ENCODE peak calls at places on chromosome 7, in seven cellular contexts. One of them, this sample, is unnamed.

GRCh38 chr7:138941545-138941944 is 39.6 kb downstream of the KIAA1549 start:
- DNase-seq in endothelial cell of umbilical vein: no peak
- DNase-seq in uterus: no peak
- DNase-seq in hepatocyte: no peak
- DNase-seq in BJ: no peak
- DNase-seq in lower leg skin: no peak
- DNase-seq in brain microvascular endothelial cell: no peak
- DNase-seq in this sample: no peak

GRCh38 chr7:30937426-30937825 is 25.8 kb downstream of the AQP1 start:
- DNase-seq in endothelial cell of umbilical vein: no peak
- DNase-seq in uterus: no peak
- DNase-seq in hepatocyte: no peak
- DNase-seq in BJ: no peak
- DNase-seq in lower leg skin: no peak
- DNase-seq in brain microvascular endothelial cell: no peak
- DNase-seq in this sample: no peak

GRCh38 chr7:139488810-139489209 is 5.3 kb upstream of the KLRG2 start:
- DNase-seq in endothelial cell of umbilical vein: no peak
- DNase-seq in uterus: no peak
- DNase-seq in hepatocyte: no peak
- DNase-seq in BJ: no peak
- DNase-seq in lower leg skin: no peak
- DNase-seq in brain microvascular endothelial cell: no peak
- DNase-seq in this sample: no peak

GRCh38 chr7:103658055-103659010 is 212.3 kb upstream of the SLC26A5 start:
- DNase-seq in endothelial cell of umbilical vein: no peak
- DNase-seq in uterus: no peak
- DNase-seq in hepatocyte: no peak
- DNase-seq in BJ: no peak
- DNase-seq in lower leg skin: no peak
- DNase-seq in brain microvascular endothelial cell: peak
- DNase-seq in this sample: no peak

GRCh38 chr7:774161-775109 is 47.4 kb upstream of the PRKAR1B start:
- DNase-seq in endothelial cell of umbilical vein: peak
- DNase-seq in uterus: peak
- DNase-seq in hepatocyte: peak
- DNase-seq in BJ: no peak
- DNase-seq in lower leg skin: no peak
- DNase-seq in brain microvascular endothelial cell: peak
- DNase-seq in this sample: no peak

GRCh38 chr7:159015081-159015893 is 129.4 kb downstream of the VIPR2 start:
- DNase-seq in endothelial cell of umbilical vein: no peak
- DNase-seq in uterus: peak
- DNase-seq in hepatocyte: peak
- DNase-seq in BJ: no peak
- DNase-seq in lower leg skin: no peak
- DNase-seq in brain microvascular endothelial cell: peak
- DNase-seq in this sample: peak

GRCh38 chr7:103851357-103851756 is 138.1 kb downstream of the RELN start:
- DNase-seq in endothelial cell of umbilical vein: peak
- DNase-seq in uterus: no peak
- DNase-seq in hepatocyte: peak
- DNase-seq in BJ: no peak
- DNase-seq in lower leg skin: no peak
- DNase-seq in brain microvascular endothelial cell: peak
- DNase-seq in this sample: no peak

GRCh38 chr7:78020131-78020873 is 221.7 kb downstream of the PHTF2 start:
- DNase-seq in endothelial cell of umbilical vein: peak
- DNase-seq in uterus: peak
- DNase-seq in hepatocyte: peak
- DNase-seq in BJ: peak
- DNase-seq in lower leg skin: no peak
- DNase-seq in brain microvascular endothelial cell: peak
- DNase-seq in this sample: no peak

GRCh38 chr7:152887191-152887590 is 127.6 kb downstream of the ACTR3B start:
- DNase-seq in endothelial cell of umbilical vein: no peak
- DNase-seq in uterus: no peak
- DNase-seq in hepatocyte: no peak
- DNase-seq in BJ: no peak
- DNase-seq in lower leg skin: peak
- DNase-seq in brain microvascular endothelial cell: no peak
- DNase-seq in this sample: peak

GRCh38 chr7:137816696-137817320 is 30.0 kb downstream of the DGKI start:
- DNase-seq in endothelial cell of umbilical vein: no peak
- DNase-seq in uterus: no peak
- DNase-seq in hepatocyte: no peak
- DNase-seq in BJ: no peak
- DNase-seq in lower leg skin: no peak
- DNase-seq in brain microvascular endothelial cell: no peak
- DNase-seq in this sample: no peak

GRCh38 chr7:6631605-6632004 is 5.5 kb upstream of the ZNF316 start:
- DNase-seq in endothelial cell of umbilical vein: no peak
- DNase-seq in uterus: no peak
- DNase-seq in hepatocyte: no peak
- DNase-seq in BJ: no peak
- DNase-seq in lower leg skin: no peak
- DNase-seq in brain microvascular endothelial cell: no peak
- DNase-seq in this sample: no peak

GRCh38 chr7:22677680-22678079 is 49.3 kb upstream of the IL6 start:
- DNase-seq in endothelial cell of umbilical vein: no peak
- DNase-seq in uterus: no peak
- DNase-seq in hepatocyte: no peak
- DNase-seq in BJ: no peak
- DNase-seq in lower leg skin: no peak
- DNase-seq in brain microvascular endothelial cell: no peak
- DNase-seq in this sample: no peak

GRCh38 chr7:30863694-30864011 is 48.0 kb upstream of the AQP1 start:
- DNase-seq in endothelial cell of umbilical vein: peak
- DNase-seq in uterus: no peak
- DNase-seq in hepatocyte: no peak
- DNase-seq in BJ: no peak
- DNase-seq in lower leg skin: no peak
- DNase-seq in brain microvascular endothelial cell: no peak
- DNase-seq in this sample: no peak

GRCh38 chr7:35993663-35994622 is 159.1 kb upstream of the EEPD1 start:
- DNase-seq in endothelial cell of umbilical vein: no peak
- DNase-seq in uterus: no peak
- DNase-seq in hepatocyte: no peak
- DNase-seq in BJ: no peak
- DNase-seq in lower leg skin: no peak
- DNase-seq in brain microvascular endothelial cell: peak
- DNase-seq in this sample: no peak

GRCh38 chr7:127338122-127338521 is 54.4 kb downstream of the ZNF800 start:
- DNase-seq in endothelial cell of umbilical vein: no peak
- DNase-seq in uterus: no peak
- DNase-seq in hepatocyte: no peak
- DNase-seq in BJ: no peak
- DNase-seq in lower leg skin: no peak
- DNase-seq in brain microvascular endothelial cell: no peak
- DNase-seq in this sample: no peak

GRCh38 chr7:45220846-45221245 is 63.3 kb downstream of the RAMP3 start:
- DNase-seq in endothelial cell of umbilical vein: no peak
- DNase-seq in uterus: no peak
- DNase-seq in hepatocyte: no peak
- DNase-seq in BJ: no peak
- DNase-seq in lower leg skin: no peak
- DNase-seq in brain microvascular endothelial cell: no peak
- DNase-seq in this sample: no peak

GRCh38 chr7:23232966-23233365 is 13.6 kb upstream of the GPNMB start:
- DNase-seq in endothelial cell of umbilical vein: no peak
- DNase-seq in uterus: no peak
- DNase-seq in hepatocyte: no peak
- DNase-seq in BJ: no peak
- DNase-seq in lower leg skin: no peak
- DNase-seq in brain microvascular endothelial cell: no peak
- DNase-seq in this sample: no peak

GRCh38 chr7:155916926-155917655 is 104.8 kb upstream of the SHH start:
- DNase-seq in endothelial cell of umbilical vein: no peak
- DNase-seq in uterus: no peak
- DNase-seq in hepatocyte: peak
- DNase-seq in BJ: no peak
- DNase-seq in lower leg skin: no peak
- DNase-seq in brain microvascular endothelial cell: no peak
- DNase-seq in this sample: no peak

GRCh38 chr7:69871886-69872592 is 273.8 kb downstream of the AUTS2 start:
- DNase-seq in endothelial cell of umbilical vein: no peak
- DNase-seq in uterus: peak
- DNase-seq in hepatocyte: peak
- DNase-seq in BJ: no peak
- DNase-seq in lower leg skin: no peak
- DNase-seq in brain microvascular endothelial cell: peak
- DNase-seq in this sample: no peak

GRCh38 chr7:108630002-108630401 is 60.3 kb downstream of the DNAJB9 start:
- DNase-seq in endothelial cell of umbilical vein: no peak
- DNase-seq in uterus: no peak
- DNase-seq in hepatocyte: peak
- DNase-seq in BJ: no peak
- DNase-seq in lower leg skin: no peak
- DNase-seq in brain microvascular endothelial cell: peak
- DNase-seq in this sample: no peak

GRCh38 chr7:142328006-142328405 is 70.1 kb upstream of the PRSS58 start:
- DNase-seq in endothelial cell of umbilical vein: no peak
- DNase-seq in uterus: no peak
- DNase-seq in hepatocyte: no peak
- DNase-seq in BJ: no peak
- DNase-seq in lower leg skin: no peak
- DNase-seq in brain microvascular endothelial cell: no peak
- DNase-seq in this sample: no peak

GRCh38 chr7:134690016-134690415 is 43.4 kb downstream of the BPGM start:
- DNase-seq in endothelial cell of umbilical vein: peak
- DNase-seq in uterus: no peak
- DNase-seq in hepatocyte: peak
- DNase-seq in BJ: no peak
- DNase-seq in lower leg skin: no peak
- DNase-seq in brain microvascular endothelial cell: peak
- DNase-seq in this sample: no peak
- TF ChIP-seq CTCF in endothelial cell of umbilical vein: peak
- TF ChIP-seq CTCF in uterus: peak
- TF ChIP-seq CTCF in hepatocyte: peak
- TF ChIP-seq CTCF in BJ: peak
- TF ChIP-seq CTCF in lower leg skin: no peak
- TF ChIP-seq CTCF in brain microvascular endothelial cell: peak
- TF ChIP-seq CTCF in this sample: peak

GRCh38 chr7:75879771-75880184 is 944 bp downstream of the RHBDD2 start:
- DNase-seq in endothelial cell of umbilical vein: peak
- DNase-seq in uterus: no peak
- DNase-seq in hepatocyte: no peak
- DNase-seq in BJ: no peak
- DNase-seq in lower leg skin: no peak
- DNase-seq in brain microvascular endothelial cell: peak
- DNase-seq in this sample: no peak

GRCh38 chr7:75878312-75878768 is 494 bp upstream of the RHBDD2 start:
- DNase-seq in endothelial cell of umbilical vein: no peak
- DNase-seq in uterus: no peak
- DNase-seq in hepatocyte: no peak
- DNase-seq in BJ: no peak
- DNase-seq in lower leg skin: no peak
- DNase-seq in brain microvascular endothelial cell: no peak
- DNase-seq in this sample: no peak

GRCh38 chr7:75878769-75879596 is at the start of gene RHBDD2:
- DNase-seq in endothelial cell of umbilical vein: peak
- DNase-seq in uterus: peak
- DNase-seq in hepatocyte: peak
- DNase-seq in BJ: peak
- DNase-seq in lower leg skin: peak
- DNase-seq in brain microvascular endothelial cell: peak
- DNase-seq in this sample: peak

GRCh38 chr7:75881436-75882095 is 2.7 kb downstream of the RHBDD2 start:
- DNase-seq in endothelial cell of umbilical vein: no peak
- DNase-seq in uterus: no peak
- DNase-seq in hepatocyte: no peak
- DNase-seq in BJ: no peak
- DNase-seq in lower leg skin: no peak
- DNase-seq in brain microvascular endothelial cell: no peak
- DNase-seq in this sample: no peak

DNA sequence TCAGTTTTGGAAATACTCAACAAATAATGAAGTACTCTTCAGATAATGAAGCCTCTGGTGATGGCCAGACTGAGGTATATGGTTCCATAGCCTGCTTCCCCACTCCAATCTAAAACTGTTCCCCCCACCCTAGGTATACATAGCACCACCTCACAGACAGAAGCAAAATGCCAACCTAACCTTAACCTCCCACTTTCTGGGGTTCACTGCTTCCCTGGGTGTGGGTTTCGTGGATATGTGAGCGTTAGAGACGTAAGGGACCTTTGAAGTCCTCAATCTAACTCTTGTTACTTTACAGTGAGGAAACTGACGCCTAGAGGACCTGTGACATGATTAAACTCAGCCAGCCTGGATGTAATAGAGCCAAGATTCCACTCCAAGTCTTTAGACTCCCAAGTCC is 1.4 kb downstream of the RHBDD2 start:
- DNase-seq in endothelial cell of umbilical vein: no peak
- DNase-seq in uterus: no peak
- DNase-seq in hepatocyte: no peak
- DNase-seq in BJ: no peak
- DNase-seq in lower leg skin: no peak
- DNase-seq in brain microvascular endothelial cell: no peak
- DNase-seq in this sample: no peak
- H3K4me3 ChIP-seq in endothelial cell of umbilical vein: no peak
- H3K4me3 ChIP-seq in uterus: no peak
- H3K4me3 ChIP-seq in hepatocyte: peak
- H3K4me3 ChIP-seq in BJ: peak
- H3K4me3 ChIP-seq in lower leg skin: no peak
- H3K4me3 ChIP-seq in brain microvascular endothelial cell: peak
- H3K4me3 ChIP-seq in this sample: peak

GRCh38 chr7:123769371-123769770 is 20.6 kb upstream of the WASL start:
- DNase-seq in endothelial cell of umbilical vein: peak
- DNase-seq in uterus: no peak
- DNase-seq in hepatocyte: no peak
- DNase-seq in BJ: no peak
- DNase-seq in lower leg skin: no peak
- DNase-seq in brain microvascular endothelial cell: peak
- DNase-seq in this sample: no peak

GRCh38 chr7:123772652-123773051 is 23.8 kb upstream of the WASL start:
- DNase-seq in endothelial cell of umbilical vein: no peak
- DNase-seq in uterus: no peak
- DNase-seq in hepatocyte: no peak
- DNase-seq in BJ: no peak
- DNase-seq in lower leg skin: no peak
- DNase-seq in brain microvascular endothelial cell: no peak
- DNase-seq in this sample: no peak

GRCh38 chr7:123771846-123772245 is 23.0 kb upstream of the WASL start:
- DNase-seq in endothelial cell of umbilical vein: no peak
- DNase-seq in uterus: no peak
- DNase-seq in hepatocyte: no peak
- DNase-seq in BJ: no peak
- DNase-seq in lower leg skin: no peak
- DNase-seq in brain microvascular endothelial cell: no peak
- DNase-seq in this sample: no peak

GRCh38 chr7:123770378-123770777 is 21.6 kb upstream of the WASL start:
- DNase-seq in endothelial cell of umbilical vein: no peak
- DNase-seq in uterus: no peak
- DNase-seq in hepatocyte: no peak
- DNase-seq in BJ: no peak
- DNase-seq in lower leg skin: no peak
- DNase-seq in brain microvascular endothelial cell: peak
- DNase-seq in this sample: no peak

GRCh38 chr7:123771256-123771655 is 22.5 kb upstream of the WASL start:
- DNase-seq in endothelial cell of umbilical vein: no peak
- DNase-seq in uterus: no peak
- DNase-seq in hepatocyte: no peak
- DNase-seq in BJ: no peak
- DNase-seq in lower leg skin: no peak
- DNase-seq in brain microvascular endothelial cell: no peak
- DNase-seq in this sample: no peak
- TF ChIP-seq CTCF in endothelial cell of umbilical vein: no peak
- TF ChIP-seq CTCF in uterus: no peak
- TF ChIP-seq CTCF in hepatocyte: no peak
- TF ChIP-seq CTCF in BJ: no peak
- TF ChIP-seq CTCF in lower leg skin: no peak
- TF ChIP-seq CTCF in brain microvascular endothelial cell: no peak
- TF ChIP-seq CTCF in this sample: no peak

GRCh38 chr7:129778770-129779601 is 167.5 kb downstream of the NRF1 start:
- DNase-seq in endothelial cell of umbilical vein: no peak
- DNase-seq in uterus: no peak
- DNase-seq in hepatocyte: peak
- DNase-seq in BJ: no peak
- DNase-seq in lower leg skin: no peak
- DNase-seq in brain microvascular endothelial cell: no peak
- DNase-seq in this sample: no peak
- H3K4me3 ChIP-seq in endothelial cell of umbilical vein: no peak
- H3K4me3 ChIP-seq in uterus: no peak
- H3K4me3 ChIP-seq in hepatocyte: peak
- H3K4me3 ChIP-seq in BJ: no peak
- H3K4me3 ChIP-seq in lower leg skin: peak
- H3K4me3 ChIP-seq in brain microvascular endothelial cell: no peak
- H3K4me3 ChIP-seq in this sample: peak